ENCODE peak calls at places on chromosomes 16 and 17, in ten cellular contexts. M, D, I, R, P, L, J, A, F and E are unnamed samples. For H3K4me1 and H3K36me3, the result is how much of the 10 kb centered on the place peaks cover.

GRCh38 chr17:75288784-75289121 is 480 bp downstream of the SLC25A19 start:
- DNase-seq in J (peak), L (peak), M (no peak), A (no peak), R (no peak), D (no peak), P (peak), F (peak), I (no peak), E (no peak)

GRCh38 chr16:19659554-19659953 is 58.5 kb downstream of the KNOP1 start:
- DNase-seq in A (no peak), I (no peak), P (no peak), D (no peak), J (no peak), M (peak), F (no peak), L (no peak), R (no peak), E (no peak)

GRCh38 chr17:75720656-75721462 is at the start of gene ITGB4:
- DNase-seq in I (peak), D (peak), A (peak), F (peak), M (no peak), L (no peak), R (no peak), J (peak), P (peak), E (peak)

GRCh38 chr16:30778549-30779244 is 8.3 kb downstream of the ZNF629 start:
- DNase-seq in F (no peak), R (no peak), M (peak), L (no peak), I (no peak), P (no peak), A (no peak), D (no peak), J (peak), E (no peak)

GRCh38 chr16:23060458-23061320 is 88.6 kb downstream of the USP31 start:
- DNase-seq in L (peak), M (peak), D (no peak), F (peak), A (peak), R (peak), P (peak), I (peak), J (peak), E (no peak)

GRCh38 chr17:70017941-70018340 is 57.1 kb upstream of the KCNJ16 start:
- DNase-seq in J (no peak), L (no peak), R (no peak), I (no peak), D (no peak), F (no peak), A (no peak), P (no peak), M (no peak), E (no peak)

GRCh38 chr17:65434878-65435277 is 126.6 kb downstream of the AXIN2 start:
- DNase-seq in P (peak), A (no peak), R (no peak), F (no peak), D (no peak), I (no peak), M (no peak), J (no peak), L (no peak), E (no peak)

GRCh38 chr17:9028171-9028570 is 6.9 kb downstream of the NTN1 start:
- DNase-seq in I (no peak), P (no peak), R (no peak), F (no peak), L (no peak), M (no peak), A (no peak), J (no peak), D (no peak), E (no peak)

GRCh38 chr17:879546-879945 is 97.4 kb downstream of the MRM3 start:
- DNase-seq in M (peak), R (peak), A (peak), I (peak), L (peak), J (peak), P (peak), F (peak), D (peak), E (peak)

GRCh38 chr16:81636298-81636960 is 142.7 kb upstream of the PLCG2 start:
- DNase-seq in J (no peak), R (no peak), D (no peak), L (no peak), M (no peak), F (no peak), P (no peak), A (no peak), I (no peak), E (no peak)

GRCh38 chr16:15726715-15727114 is 76.7 kb downstream of the NDE1 start:
- DNase-seq in J (no peak), A (no peak), R (no peak), D (no peak), I (no peak), L (no peak), P (no peak), M (no peak), F (no peak), E (no peak)

GRCh38 chr16:13550254-13550653 is 369.7 kb upstream of the ERCC4 start:
- DNase-seq in D (no peak), I (no peak), L (no peak), F (no peak), J (no peak), A (no peak), P (no peak), M (no peak), R (no peak), E (no peak)

GRCh38 chr16:47519037-47519436 is 57.9 kb downstream of the PHKB start:
- DNase-seq in J (no peak), P (no peak), D (no peak), I (no peak), M (peak), F (no peak), R (no peak), A (no peak), L (no peak), E (no peak)

GRCh38 chr17:14768923-14769322 is 468.0 kb downstream of the HS3ST3B1 start:
- DNase-seq in M (no peak), P (no peak), I (no peak), J (no peak), D (no peak), R (no peak), A (no peak), L (no peak), F (peak), E (no peak)

GRCh38 chr17:71430281-71430680 is 690.5 kb upstream of the SOX9 start:
- DNase-seq in D (no peak), L (no peak), F (no peak), A (no peak), J (no peak), I (no peak), M (no peak), P (peak), R (no peak), E (no peak)

GRCh38 chr17:76145231-76146052 is 4.4 kb upstream of the FOXJ1 start:
- DNase-seq in M (no peak), R (no peak), I (peak), D (peak), F (peak), L (no peak), P (no peak), A (no peak), J (no peak), E (no peak)

GRCh38 chr17:29711588-29712385 is 89.1 kb upstream of the CORO6 start:
- DNase-seq in P (no peak), I (no peak), D (no peak), A (no peak), F (no peak), M (no peak), R (no peak), L (peak), J (no peak), E (no peak)

GRCh38 chr16:64846966-64847365 is 274.9 kb downstream of the CDH11 start:
- DNase-seq in J (no peak), M (no peak), A (no peak), P (no peak), I (no peak), L (no peak), R (no peak), F (no peak), D (no peak), E (no peak)

GRCh38 chr17:80636356-80637285 is 92.0 kb downstream of the RPTOR start:
- DNase-seq in A (no peak), M (no peak), R (no peak), P (no peak), F (no peak), D (no peak), J (no peak), L (no peak), I (no peak), E (no peak)

GRCh38 chr17:9381068-9381467 is 194.6 kb downstream of the STX8 start:
- DNase-seq in J (no peak), L (no peak), A (no peak), D (no peak), F (no peak), R (no peak), I (no peak), M (no peak), P (no peak), E (no peak)

GRCh38 chr16:49280022-49280741 is 1.5 kb downstream of the CBLN1 start:
- DNase-seq in J (peak), L (no peak), P (no peak), M (no peak), D (no peak), F (no peak), R (no peak), A (no peak), I (no peak), E (no peak)

GRCh38 chr17:3667366-3668278 is 756 bp downstream of the TAX1BP3 start:
- DNase-seq in I (peak), A (peak), R (peak), M (peak), J (peak), D (peak), F (no peak), P (peak), L (peak), E (peak)

GRCh38 chr17:75155191-75155601 is 884 bp upstream of the JPT1 start:
- DNase-seq in J (peak), P (peak), M (no peak), I (no peak), D (peak), L (no peak), R (no peak), F (no peak), A (no peak), E (no peak)

GRCh38 chr16:56964243-56965148 is 2.7 kb downstream of the CETP start:
- DNase-seq in A (peak), R (peak), M (peak), L (peak), J (peak), F (peak), I (peak), P (peak), D (no peak), E (peak)

GRCh38 chr17:45060382-45060823 is 714 bp upstream of the NMT1 start:
- DNase-seq in F (no peak), D (no peak), R (no peak), J (no peak), M (no peak), L (no peak), A (no peak), P (no peak), I (no peak), E (no peak)

GRCh38 chr17:44878627-44879221 is 20.5 kb downstream of the EFTUD2 start:
- DNase-seq in D (no peak), J (peak), R (no peak), F (peak), I (no peak), L (peak), P (peak), A (no peak), M (peak), E (peak)

GRCh38 chr17:76139801-76140660 is 1.0 kb downstream of the FOXJ1 start:
- DNase-seq in F (no peak), I (peak), R (no peak), A (no peak), D (peak), P (no peak), L (no peak), M (no peak), J (peak), E (no peak)

GRCh38 chr17:67982034-67982640 is 14.1 kb downstream of the C17orf58 start:
- DNase-seq in D (no peak), R (no peak), A (no peak), M (peak), I (no peak), L (no peak), J (no peak), F (no peak), P (no peak), E (no peak)

GRCh38 chr16:16025214-16025968 is 76.0 kb downstream of the ABCC1 start:
- DNase-seq in R (peak), L (no peak), D (no peak), I (peak), J (peak), M (peak), F (peak), P (peak), A (no peak), E (peak)

GRCh38 chr17:80279895-80280294 is 19.2 kb downstream of the RNF213 start:
- DNase-seq in D (no peak), A (no peak), P (no peak), F (no peak), L (peak), M (peak), I (no peak), J (no peak), R (peak), E (peak)

GRCh38 chr16:73703891-73704290 is 592.7 kb upstream of the PSMD7 start:
- DNase-seq in I (no peak), F (no peak), J (no peak), A (no peak), M (no peak), P (no peak), L (no peak), D (no peak), R (no peak), E (no peak)

GRCh38 chr16:4915226-4915761 is 21.7 kb downstream of the PPL start:
- DNase-seq in D (no peak), M (peak), A (no peak), P (peak), L (no peak), I (no peak), F (no peak), J (no peak), R (no peak), E (no peak)

GRCh38 chr16:87146676-87147075 is 170.5 kb downstream of the C16orf95 start:
- DNase-seq in I (no peak), L (no peak), R (no peak), P (no peak), J (no peak), D (no peak), M (no peak), F (no peak), A (no peak), E (no peak)

GRCh38 chr17:381941-382643 is 29.5 kb upstream of the RPH3AL start:
- DNase-seq in P (no peak), R (no peak), I (no peak), A (no peak), D (no peak), M (no peak), L (no peak), F (no peak), J (no peak), E (no peak)

GRCh38 chr17:77570565-77570898 is 388.0 kb upstream of the TNRC6C start:
- DNase-seq in D (no peak), J (no peak), P (no peak), F (no peak), A (no peak), M (no peak), R (no peak), I (no peak), L (no peak), E (no peak)

GRCh38 chr16:82761236-82761635 is 134.5 kb downstream of the CDH13 start:
- DNase-seq in R (peak), L (no peak), D (no peak), I (no peak), A (peak), M (peak), J (no peak), P (no peak), F (no peak), E (peak)

GRCh38 chr17:48053758-48054237 is 5.6 kb downstream of the NFE2L1 start:
- DNase-seq in D (no peak), P (no peak), L (no peak), A (no peak), F (no peak), M (no peak), I (no peak), J (peak), R (no peak), E (no peak)

GRCh38 chr16:75341934-75342811 is 90.7 kb upstream of the BCAR1 start:
- DNase-seq in L (no peak), D (no peak), P (peak), R (no peak), A (peak), I (no peak), J (no peak), M (peak), F (no peak), E (no peak)

GRCh38 chr16:15533386-15533785 is 99.0 kb downstream of the BMERB1 start:
- DNase-seq in L (no peak), I (no peak), A (no peak), P (no peak), D (no peak), R (no peak), J (no peak), M (no peak), F (no peak), E (no peak)

GRCh38 chr17:50212121-50212843 is 10.9 kb upstream of the COL1A1 start:
- DNase-seq in D (peak), L (no peak), P (no peak), R (peak), J (no peak), M (peak), F (no peak), I (no peak), A (no peak), E (no peak)
- H3K4me1 ChIP-seq in D (under half), L (under half), P (under half), R (under half), J (under half), M (half or more), F (under half), I (under half), A (under half), E (under half)

GRCh38 chr16:67179421-67180080 is 4.2 kb downstream of the MATCAP1 start:
- DNase-seq in I (no peak), R (no peak), F (peak), M (no peak), A (no peak), P (no peak), D (no peak), L (no peak), J (no peak), E (no peak)
- TF ChIP-seq CTCF in I (no peak), R (no peak), F (peak), M (peak), A (no peak), P (peak), D (peak), L (peak), J (peak), E (peak)

GRCh38 chr16:84224554-84224953 is 15.3 kb downstream of the KCNG4 start:
- DNase-seq in D (no peak), I (no peak), L (no peak), J (no peak), A (no peak), F (no peak), P (no peak), R (no peak), M (no peak), E (no peak)

GRCh38 chr16:84227548-84227947 is 12.3 kb downstream of the KCNG4 start:
- DNase-seq in L (no peak), M (no peak), R (no peak), D (no peak), F (no peak), P (no peak), A (no peak), J (no peak), I (no peak), E (no peak)

GRCh38 chr16:84225126-84225525 is 14.7 kb downstream of the KCNG4 start:
- DNase-seq in R (no peak), I (no peak), M (no peak), L (no peak), A (no peak), F (no peak), J (no peak), D (no peak), P (no peak), E (no peak)

GRCh38 chr16:84226026-84226425 is 13.8 kb downstream of the KCNG4 start:
- DNase-seq in I (no peak), R (no peak), L (no peak), A (no peak), M (no peak), D (no peak), F (no peak), J (no peak), P (no peak), E (no peak)

GRCh38 chr16:84225571-84225970 is 14.2 kb downstream of the KCNG4 start:
- DNase-seq in P (no peak), F (no peak), L (no peak), I (no peak), J (no peak), M (no peak), R (no peak), A (no peak), D (no peak), E (no peak)
- H3K36me3 ChIP-seq in P (under half), F (under half), L (under half), I (under half), J (under half), M (under half), R (under half), A (under half), D (under half), E (under half)

GRCh38 chr17:60386475-60387058 is 5.4 kb downstream of the USP32 start:
- DNase-seq in M (no peak), R (no peak), I (no peak), A (no peak), D (no peak), L (no peak), P (no peak), F (no peak), J (peak), E (no peak)

GRCh38 chr17:60387666-60388065 is 4.3 kb downstream of the USP32 start:
- DNase-seq in A (no peak), R (no peak), L (no peak), J (no peak), F (no peak), P (no peak), M (no peak), D (no peak), I (no peak), E (no peak)

GRCh38 chr17:60386137-60386395 is 5.9 kb downstream of the USP32 start:
- DNase-seq in R (no peak), L (no peak), P (no peak), I (no peak), M (no peak), A (no peak), J (no peak), F (no peak), D (no peak), E (no peak)

GRCh38 chr17:60381958-60382357 is 10.0 kb downstream of the USP32 start:
- DNase-seq in D (no peak), M (no peak), P (no peak), L (peak), F (no peak), A (peak), R (no peak), I (no peak), J (no peak), E (no peak)

DNA sequence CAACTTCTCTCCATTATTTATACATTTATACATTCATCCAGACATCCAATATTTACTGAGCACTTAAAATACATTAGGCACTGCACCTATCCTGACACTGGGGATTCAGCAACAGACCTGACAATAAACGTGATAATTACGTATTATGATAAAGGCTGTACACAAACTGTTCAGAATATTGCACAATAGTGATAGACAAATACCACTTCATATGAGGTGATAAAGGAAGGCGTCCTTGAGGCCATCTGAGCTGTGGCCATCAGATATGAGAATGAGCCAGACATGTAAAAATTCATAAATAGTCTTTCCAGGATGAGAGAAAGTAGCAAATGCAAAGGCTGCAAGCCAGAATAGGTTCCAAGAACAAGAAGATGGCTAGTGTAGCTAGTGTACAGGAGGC is 8.6 kb downstream of the USP32 start:
- DNase-seq in M (no peak), P (no peak), D (no peak), L (no peak), I (no peak), R (no peak), A (no peak), J (no peak), F (no peak), E (no peak)
- H3K4me1 ChIP-seq in M (under half), P (under half), D (under half), L (under half), I (under half), R (under half), A (under half), J (under half), F (under half), E (under half)

GRCh38 chr17:79272220-79272619 is 197.6 kb downstream of the ENGASE start:
- DNase-seq in A (no peak), D (no peak), F (no peak), I (no peak), L (no peak), R (no peak), P (no peak), J (no peak), M (no peak), E (no peak)

GRCh38 chr17:79273660-79274059 is 199.0 kb downstream of the ENGASE start:
- DNase-seq in D (no peak), A (peak), J (no peak), I (no peak), F (no peak), L (no peak), P (no peak), M (no peak), R (no peak), E (no peak)

GRCh38 chr17:79276824-79277223 is 202.2 kb downstream of the ENGASE start:
- DNase-seq in L (no peak), D (no peak), R (no peak), A (peak), J (no peak), P (no peak), F (no peak), I (no peak), M (no peak), E (no peak)

GRCh38 chr17:79269620-79270019 is 195.0 kb downstream of the ENGASE start:
- DNase-seq in L (no peak), R (no peak), I (no peak), P (no peak), M (no peak), A (no peak), F (no peak), D (no peak), J (no peak), E (no peak)

GRCh38 chr17:79272666-79273219 is 198.1 kb downstream of the ENGASE start:
- DNase-seq in J (no peak), D (no peak), I (no peak), R (no peak), M (no peak), L (peak), F (no peak), P (peak), A (peak), E (no peak)
- TF ChIP-seq CTCF in J (no peak), D (no peak), I (no peak), R (no peak), M (no peak), L (no peak), F (no peak), P (peak), A (peak), E (no peak)